ENCODE peak calls at places on chromosomes 2 and 18, in four cellular contexts. Z is foreskin fibroblast, C is NCI-H1417 treated with DMSO at 0.1 percent for 48 hours, I is NCI-H226. S is an unnamed sample.

GRCh38 chr2:184137955-184138354 is 460.4 kb upstream of the ZNF804A start:
- DNase-seq in Z (no peak), C (no peak), I (no peak), S (no peak)

GRCh38 chr18:36094431-36094830 is 27.1 kb upstream of the RPRD1A start:
- DNase-seq in Z (no peak), C (no peak), I (no peak), S (no peak)

GRCh38 chr18:75203456-75204261 is 5.3 kb downstream of the PTGR3 start:
- DNase-seq in Z (peak; percentile 80), C (no peak), I (no peak), S (no peak)

GRCh38 chr2:156803243-156803642 is 367.1 kb downstream of the GPD2 start:
- DNase-seq in Z (no peak), C (no peak), I (no peak), S (no peak)

GRCh38 chr2:36123995-36124394 is 231.6 kb upstream of the CRIM1 start:
- DNase-seq in Z (no peak), C (no peak), I (no peak), S (no peak)

GRCh38 chr2:59249441-59250330 is 1008.6 kb upstream of the FANCL start:
- DNase-seq in Z (no peak), C (peak; percentile 68), I (no peak), S (no peak)

GRCh38 chr2:120287183-120288015 is 34.7 kb downstream of the RALB start:
- DNase-seq in Z (peak; percentile 95), C (no peak), I (peak; percentile 48), S (peak; percentile 72)

GRCh38 chr2:36512705-36513104 is 85.3 kb downstream of the FEZ2 start:
- DNase-seq in Z (no peak), C (no peak), I (no peak), S (no peak)

GRCh38 chr2:69789129-69789528 is 40.3 kb upstream of the GMCL1 start:
- DNase-seq in Z (peak; percentile 84), C (no peak), I (peak; percentile 46), S (no peak)

GRCh38 chr2:22329097-22329716 is 1055.8 kb upstream of the KLHL29 start:
- DNase-seq in Z (no peak), C (no peak), I (no peak), S (no peak)

GRCh38 chr2:240620859-240621258 is 4.4 kb upstream of the GPR35 start:
- DNase-seq in Z (no peak), C (no peak), I (no peak), S (no peak)

GRCh38 chr2:61151434-61151833 is 10.6 kb upstream of the C2orf74 start:
- DNase-seq in Z (peak; percentile 61), C (no peak), I (peak; percentile 62), S (peak; percentile 27)

GRCh38 chr2:38533180-38533579 is 69.5 kb downstream of the HNRNPLL start:
- DNase-seq in Z (no peak), C (no peak), I (no peak), S (no peak)

GRCh38 chr18:48811401-48811800 is 139.4 kb downstream of the SMAD7 start:
- DNase-seq in Z (no peak), C (no peak), I (no peak), S (no peak)

GRCh38 chr2:206920936-206921335 is 18.4 kb upstream of the CPO start:
- DNase-seq in Z (peak; percentile 33), C (no peak), I (no peak), S (no peak)

GRCh38 chr2:126244937-126245336 is 411.0 kb upstream of the GYPC start:
- DNase-seq in Z (no peak), C (no peak), I (no peak), S (no peak)

GRCh38 chr2:198691236-198691635 is 766.5 kb downstream of the SATB2 start:
- DNase-seq in Z (no peak), C (no peak), I (no peak), S (no peak)

GRCh38 chr2:119693967-119694366 is 15.0 kb downstream of the TMEM177 start:
- DNase-seq in Z (no peak), C (no peak), I (no peak), S (no peak)

GRCh38 chr2:210003394-210003793 is 956 bp downstream of the RPE start:
- DNase-seq in Z (peak; percentile 7), C (no peak), I (no peak), S (no peak)

GRCh38 chr18:12515550-12515949 is 107.8 kb downstream of the PRELID3A start:
- DNase-seq in Z (no peak), C (no peak), I (no peak), S (no peak)

GRCh38 chr2:235170536-235171510 is 219.0 kb downstream of the SH3BP4 start:
- DNase-seq in Z (peak; percentile 86), C (peak; percentile 35), I (peak; percentile 59), S (no peak)

GRCh38 chr18:26461405-26461804 is 86.9 kb downstream of the KCTD1 start:
- DNase-seq in Z (no peak), C (no peak), I (no peak), S (no peak)

GRCh38 chr2:203549406-203549805 is 14.3 kb upstream of the RAPH1 start:
- DNase-seq in Z (peak; percentile 50), C (no peak), I (no peak), S (no peak)

GRCh38 chr2:158539176-158539895 is 82.6 kb downstream of the PKP4 start:
- DNase-seq in Z (peak; percentile 84), C (no peak), I (peak; percentile 81), S (peak; percentile 81)

GRCh38 chr2:130883520-130883919 is 46.8 kb downstream of the ARHGEF4 start:
- DNase-seq in Z (no peak), C (no peak), I (no peak), S (no peak)

GRCh38 chr18:23341383-23341782 is 111.7 kb upstream of the RIOK3 start:
- DNase-seq in Z (no peak), C (no peak), I (no peak), S (no peak)

GRCh38 chr2:74471332-74472065 is 981 bp downstream of the MRPL53 start:
- DNase-seq in Z (no peak), C (no peak), I (no peak), S (no peak)

GRCh38 chr18:47150824-47151366 is 595 bp upstream of the HDHD2 start:
- DNase-seq in Z (peak; percentile 21), C (no peak), I (no peak), S (no peak)

S was measured in HFF-Myc.